ENCODE peak calls at places on chromosomes 2 and 18, in five cellular contexts. O is IMR-90, X is upper lobe of right lung, D is psoas muscle, V is heart right ventricle. I is an unnamed sample.
A peak's percentile ranks its signal among the peaks of the same experiment; 100 is the strongest.

GRCh38 chr2:25009954-25010353 is 31.9 kb upstream of the EFR3B start:
- DNase-seq in O (no peak), V (no peak), D (no peak), X (no peak), I (no peak)

GRCh38 chr18:56556907-56557306 is 81.5 kb downstream of the TXNL1 start:
- DNase-seq in V (no peak), O (no peak), D (no peak), X (no peak), I (no peak)

GRCh38 chr2:216799873-216800421 is 59.9 kb downstream of the TNP1 start:
- DNase-seq in D (peak; percentile 85), X (no peak), V (no peak), O (peak; percentile 74), I (peak; percentile 78)

GRCh38 chr2:214808961-214809750 is at the start of gene BARD1:
- DNase-seq in D (peak; percentile 63), V (peak; percentile 41), O (peak; percentile 43), X (peak; percentile 78), I (peak; percentile 54)

GRCh38 chr2:60028819-60029218 is 524.6 kb downstream of the BCL11A start:
- DNase-seq in V (no peak), X (no peak), D (no peak), O (no peak), I (no peak)

GRCh38 chr2:84257871-84258270 is 201.2 kb downstream of the SUCLG1 start:
- DNase-seq in X (no peak), V (no peak), D (no peak), O (no peak), I (no peak)

GRCh38 chr2:17547237-17547636 is 6.7 kb downstream of the VSNL1 start:
- DNase-seq in V (no peak), O (no peak), D (no peak), X (no peak), I (no peak)

GRCh38 chr2:71602581-71602980 is 149.2 kb downstream of the DYSF start:
- DNase-seq in O (no peak), X (peak; percentile 34), V (peak; percentile 4), D (peak; percentile 12), I (no peak)

GRCh38 chr2:46872876-46873631 is 42.6 kb downstream of the MCFD2 start:
- DNase-seq in X (no peak), V (no peak), O (peak; percentile 33), D (no peak), I (peak; percentile 43)

GRCh38 chr18:21980744-21981143 is 188.6 kb upstream of the GATA6 start:
- DNase-seq in D (no peak), O (no peak), X (no peak), V (no peak), I (no peak)

GRCh38 chr18:21979759-21980158 is 189.6 kb upstream of the GATA6 start:
- DNase-seq in V (no peak), D (no peak), O (no peak), X (no peak), I (no peak)

GRCh38 chr18:21978546-21979170 is 190.7 kb upstream of the GATA6 start:
- DNase-seq in X (no peak), O (no peak), D (no peak), V (no peak), I (no peak)

DNA sequence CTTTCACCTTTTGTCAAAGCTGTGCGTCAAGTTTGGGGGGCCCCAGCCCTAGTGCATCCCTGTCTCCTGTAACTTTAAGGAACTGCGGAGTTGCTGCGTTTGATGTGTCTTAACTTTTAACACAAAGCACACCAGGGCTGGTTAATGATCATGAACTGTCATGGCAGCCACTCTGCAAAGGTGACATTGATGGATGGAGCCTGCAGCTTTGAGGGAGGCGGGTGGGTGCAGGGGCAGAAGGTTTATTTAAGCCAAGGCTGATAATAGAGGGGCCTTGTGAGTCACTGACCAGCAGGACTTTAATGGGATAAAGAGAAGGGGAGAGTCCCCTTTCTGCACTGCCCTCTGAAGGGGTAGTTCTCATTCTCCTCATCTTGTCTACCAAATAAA is 190.2 kb upstream of the GATA6 start:
- DNase-seq in X (no peak), V (no peak), D (no peak), O (no peak), I (no peak)
- H3K4me3 ChIP-seq in X (no peak overlapping the region), V (no peak overlapping the region), D (no peak overlapping the region), O (no peak overlapping the region), I (no peak overlapping the region)

GRCh38 chr2:239263937-239264837 is 136.6 kb downstream of the HDAC4 start:
- DNase-seq in V (no peak), O (peak; percentile 63), D (peak; percentile 58), X (peak; percentile 61), I (peak; percentile 79)
- H3K4me3 ChIP-seq in V (no peak overlapping the region), O (no peak overlapping the region), D (peak overlapping the region; percentile 4), X (no peak overlapping the region), I (no peak overlapping the region)

GRCh38 chr2:74530239-74531161 is 767 bp downstream of the HTRA2 start:
- DNase-seq in V (peak; percentile 41), O (peak; percentile 52), X (peak; percentile 77), D (peak; percentile 70), I (peak; percentile 56)

GRCh38 chr2:74531666-74532065 is 1.9 kb downstream of the HTRA2 start:
- DNase-seq in D (no peak), X (no peak), O (no peak), V (no peak), I (no peak)

GRCh38 chr2:74533464-74533863 is 3.7 kb downstream of the HTRA2 start:
- DNase-seq in O (no peak), D (no peak), V (no peak), X (peak; percentile 28), I (no peak)

GRCh38 chr2:74534411-74534810 is 4.7 kb downstream of the HTRA2 start:
- DNase-seq in O (no peak), V (no peak), D (no peak), X (peak; percentile 46), I (no peak)

DNA sequence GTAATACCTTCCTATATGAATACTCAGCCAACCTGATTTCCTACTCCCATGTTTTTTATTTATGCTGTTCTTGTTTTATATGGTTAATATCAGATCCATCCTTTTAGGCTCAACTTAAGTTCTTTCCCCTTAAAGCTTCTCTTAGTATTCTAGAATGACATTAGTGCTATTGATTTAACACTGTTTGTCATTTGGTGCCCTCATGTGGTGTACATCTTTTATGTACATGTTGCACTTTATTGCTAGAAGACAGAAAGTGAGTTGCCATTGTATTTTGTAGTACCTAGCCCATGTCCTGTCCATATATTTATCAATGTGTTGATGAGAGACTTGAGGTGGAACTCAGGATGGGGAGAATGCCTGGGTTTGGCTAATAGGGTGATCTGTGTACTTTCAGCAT is 2.5 kb downstream of the HTRA2 start:
- DNase-seq in X (no peak), V (no peak), D (no peak), O (peak; percentile 66), I (peak; percentile 52)
- H3K4me3 ChIP-seq in X (no peak overlapping the region), V (no peak overlapping the region), D (no peak overlapping the region), O (no peak overlapping the region), I (no peak overlapping the region)

GRCh38 chr2:236574000-236574399 is 4.4 kb downstream of the ACKR3 start:
- DNase-seq in O (no peak), V (no peak), D (no peak), X (no peak), I (no peak)
- H3K4me3 ChIP-seq in O (no peak overlapping the region), V (peak overlapping the region; percentile 71), D (peak overlapping the region; percentile 65), X (no peak overlapping the region), I (no peak overlapping the region)

GRCh38 chr18:58225101-58225500 is 181.1 kb downstream of the NEDD4L start:
- DNase-seq in X (no peak), D (no peak), V (no peak), O (no peak), I (no peak)

GRCh38 chr18:58222439-58223125 is 178.6 kb downstream of the NEDD4L start:
- DNase-seq in O (peak; percentile 33), X (no peak), D (no peak), V (no peak), I (peak; percentile 7)

GRCh38 chr18:58226476-58226875 is 182.4 kb downstream of the NEDD4L start:
- DNase-seq in V (no peak), X (no peak), D (no peak), O (no peak), I (no peak)

GRCh38 chr18:58223717-58224424 is 179.8 kb downstream of the NEDD4L start:
- DNase-seq in D (no peak), O (peak; percentile 96), V (no peak), X (peak; percentile 76), I (peak; percentile 91)

DNA sequence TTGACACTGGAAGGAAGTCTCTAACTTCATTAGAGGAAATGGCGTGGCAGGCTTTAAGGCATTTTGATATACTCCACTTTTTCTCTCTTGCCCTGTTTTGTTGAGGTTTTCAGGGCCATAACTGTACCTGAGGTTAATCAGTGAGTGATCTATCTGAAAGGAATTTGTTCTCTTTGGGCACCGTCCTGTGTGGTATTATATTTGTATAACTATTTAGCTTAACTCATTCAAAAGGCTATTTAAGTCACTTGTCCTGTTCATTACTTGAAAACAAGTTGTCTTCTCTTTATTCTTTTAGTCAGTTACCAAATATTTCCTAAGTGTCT is 180.4 kb downstream of the NEDD4L start:
- DNase-seq in X (no peak), D (no peak), V (no peak), O (no peak), I (no peak)
- H3K4me3 ChIP-seq in X (peak overlapping the region; percentile 44), D (no peak overlapping the region), V (no peak overlapping the region), O (no peak overlapping the region), I (no peak overlapping the region)

DNA sequence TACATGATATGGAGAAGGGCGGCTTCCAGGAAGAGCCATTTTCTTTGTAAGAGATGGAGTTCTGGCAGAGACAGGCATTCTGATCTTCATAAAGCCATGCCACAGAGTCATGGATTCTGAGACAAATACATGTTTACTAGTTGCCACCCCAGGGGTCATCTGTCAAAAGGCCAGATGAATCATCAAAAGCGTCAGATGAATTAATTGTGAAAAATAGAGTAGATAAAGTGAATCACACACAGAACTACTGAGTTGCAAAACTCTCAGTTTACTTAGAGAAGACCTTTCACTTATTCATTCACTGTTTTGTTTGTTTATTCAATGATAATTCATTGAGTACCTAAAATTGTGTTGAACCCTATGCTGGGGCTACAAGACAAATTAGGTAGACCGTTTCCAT is 157.7 kb upstream of the SERPINE2 start:
- DNase-seq in D (no peak), V (no peak), X (no peak), O (no peak), I (no peak)
- H3K4me3 ChIP-seq in D (no peak overlapping the region), V (no peak overlapping the region), X (no peak overlapping the region), O (no peak overlapping the region), I (no peak overlapping the region)